ENCODE peak calls at places on chromosomes 1 and 21, in ten cellular contexts. K is heart left ventricle, E is MM.1S, Q is fibroblast of pulmonary artery, D is IMR-90, S is epithelial cell of esophagus, Z is BJ, W is GM12865, F is colonic mucosa, L is body of pancreas. M is an unnamed sample.

GRCh38 chr1:95118019-95118499 is 904 bp downstream of the TLCD4 start:
- DNase-seq in K (peak; percentile 42), E (peak; percentile 9), Q (no peak), D (no peak), S (peak; percentile 4), Z (no peak), W (peak; percentile 21), F (no peak), L (peak; percentile 52), M (no peak)

GRCh38 chr1:38730511-38731397 is 128.8 kb downstream of the RRAGC start:
- DNase-seq in K (no peak), E (no peak), Q (peak; percentile 36), D (peak; percentile 26), S (peak; percentile 97), Z (no peak), W (no peak), F (no peak), L (no peak), M (no peak)

GRCh38 chr21:45530423-45531113 is 11.7 kb downstream of the SLC19A1 start:
- DNase-seq in K (peak; percentile 17), E (no peak), Q (no peak), D (no peak), S (no peak), Z (no peak), W (no peak), F (no peak), L (no peak), M (no peak)

GRCh38 chr1:183881387-183882084 is 76.6 kb downstream of the RGL1 start:
- DNase-seq in K (peak; percentile 76), E (no peak), Q (peak; percentile 98), D (peak; percentile 86), S (peak; percentile 83), Z (peak; percentile 11), W (no peak), F (no peak), L (peak; percentile 75), M (no peak)

GRCh38 chr1:17198476-17199258 is 6.3 kb upstream of the PADI1 start:
- DNase-seq in K (no peak), E (no peak), Q (no peak), D (no peak), S (no peak), Z (no peak), W (no peak), F (no peak), L (no peak), M (peak; percentile 10)

GRCh38 chr21:32747396-32747795 is 19.6 kb upstream of the SYNJ1 start:
- DNase-seq in K (no peak), E (no peak), Q (no peak), D (no peak), S (no peak), Z (no peak), W (no peak), F (no peak), L (no peak), M (no peak)

GRCh38 chr1:34828611-34829010 is 30.9 kb downstream of the SMIM12 start:
- DNase-seq in K (no peak), E (no peak), Q (no peak), D (no peak), S (no peak), Z (no peak), W (no peak), F (no peak), L (no peak), M (no peak)

GRCh38 chr21:14687277-14687642 is 141.1 kb upstream of the SAMSN1 start:
- DNase-seq in K (no peak), E (peak; percentile 50), Q (no peak), D (no peak), S (no peak), Z (no peak), W (peak; percentile 81), F (no peak), L (no peak), M (no peak)

GRCh38 chr1:165696625-165697100 is 1.7 kb downstream of the ALDH9A1 start:
- DNase-seq in K (no peak), E (no peak), Q (peak; percentile 95), D (peak; percentile 89), S (peak; percentile 81), Z (peak; percentile 74), W (no peak), F (peak; percentile 24), L (peak; percentile 39), M (no peak)

GRCh38 chr1:165697491-165697880 is 876 bp downstream of the ALDH9A1 start:
- DNase-seq in K (no peak), E (no peak), Q (no peak), D (no peak), S (peak; percentile 31), Z (no peak), W (no peak), F (no peak), L (no peak), M (no peak)

GRCh38 chr1:165699577-165699976 is 1.2 kb upstream of the ALDH9A1 start:
- DNase-seq in K (no peak), E (no peak), Q (no peak), D (no peak), S (no peak), Z (no peak), W (no peak), F (no peak), L (no peak), M (no peak)

GRCh38 chr1:165695011-165695410 is 3.4 kb downstream of the ALDH9A1 start:
- DNase-seq in K (no peak), E (no peak), Q (no peak), D (no peak), S (no peak), Z (no peak), W (no peak), F (no peak), L (no peak), M (no peak)

DNA sequence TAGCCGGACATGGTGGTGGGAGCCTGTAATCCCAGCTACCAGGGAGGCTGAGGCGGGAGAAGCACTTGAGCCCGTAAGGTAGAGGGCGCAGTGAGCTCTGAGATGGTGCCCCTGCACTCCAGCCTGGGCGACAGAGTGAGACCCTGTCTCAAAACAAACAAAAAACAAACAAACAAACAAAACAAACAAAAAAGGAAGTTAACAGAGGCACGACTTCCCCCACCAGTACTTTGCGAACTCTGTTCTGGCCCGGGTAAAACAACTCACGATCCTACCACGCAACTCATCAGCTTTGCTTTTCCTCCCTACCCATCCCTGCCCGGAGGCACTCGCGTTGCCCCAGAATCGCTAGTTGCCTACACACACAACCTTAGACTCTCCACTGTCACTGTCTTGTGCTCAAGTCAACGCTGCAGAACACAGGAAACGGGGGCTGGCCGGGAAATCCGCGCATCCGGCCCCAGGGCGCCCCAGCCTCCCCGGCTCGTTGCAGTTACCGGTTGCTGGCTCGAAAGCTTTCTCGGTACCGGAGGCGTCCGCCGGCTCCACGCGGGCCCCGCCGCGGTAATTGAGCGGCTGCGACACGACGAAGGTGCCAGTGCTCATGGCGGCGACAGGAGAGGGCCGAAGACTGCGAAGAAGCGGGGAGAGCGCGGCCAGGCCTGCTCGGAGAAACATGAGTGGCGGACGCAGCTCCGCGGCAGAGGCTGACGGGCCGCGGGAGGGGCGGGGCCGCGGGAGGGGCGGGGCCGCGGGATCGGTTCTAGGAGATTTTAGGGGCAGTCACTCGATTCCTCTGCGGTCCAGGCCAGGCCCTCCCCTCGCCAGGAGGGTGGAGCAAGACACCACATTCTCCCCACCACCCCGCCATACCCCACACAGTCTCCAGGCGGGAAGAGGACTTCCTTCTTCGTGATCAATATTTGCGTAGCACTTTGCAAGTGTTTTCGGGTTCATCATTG is at the start of gene ALDH9A1:
- DNase-seq in K (peak; percentile 93), E (peak; percentile 91), Q (peak; percentile 79), D (peak; percentile 76), S (peak; percentile 84), Z (peak; percentile 36), W (peak; percentile 92), F (peak; percentile 92), L (peak; percentile 90), M (peak; percentile 86)
- TF ChIP-seq CTCF in K (peak; percentile 52), E (peak; percentile 51), Q (peak; percentile 34), D (peak; percentile 23), S (peak; percentile 35), Z (peak; percentile 44), W (peak; percentile 20), F (peak; percentile 18), L (peak; percentile 46), M (no peak)

GRCh38 chr21:44301093-44301492 is 1.2 kb downstream of the PFKL start:
- DNase-seq in K (no peak), E (no peak), Q (no peak), D (no peak), S (no peak), Z (no peak), W (no peak), F (peak; percentile 39), L (no peak), M (no peak)

GRCh38 chr21:44304041-44304738 is 4.3 kb downstream of the PFKL start:
- DNase-seq in K (no peak), E (no peak), Q (no peak), D (no peak), S (no peak), Z (no peak), W (no peak), F (no peak), L (no peak), M (no peak)

GRCh38 chr21:44300262-44300959 is 558 bp downstream of the PFKL start:
- DNase-seq in K (peak; percentile 80), E (peak; percentile 80), Q (peak; percentile 41), D (peak; percentile 19), S (peak; percentile 67), Z (no peak), W (peak; percentile 73), F (peak; percentile 85), L (peak; percentile 77), M (peak; percentile 68)

GRCh38 chr21:44303490-44303981 is 3.7 kb downstream of the PFKL start:
- DNase-seq in K (no peak), E (no peak), Q (no peak), D (no peak), S (no peak), Z (no peak), W (no peak), F (peak; percentile 84), L (peak; percentile 56), M (no peak)

DNA sequence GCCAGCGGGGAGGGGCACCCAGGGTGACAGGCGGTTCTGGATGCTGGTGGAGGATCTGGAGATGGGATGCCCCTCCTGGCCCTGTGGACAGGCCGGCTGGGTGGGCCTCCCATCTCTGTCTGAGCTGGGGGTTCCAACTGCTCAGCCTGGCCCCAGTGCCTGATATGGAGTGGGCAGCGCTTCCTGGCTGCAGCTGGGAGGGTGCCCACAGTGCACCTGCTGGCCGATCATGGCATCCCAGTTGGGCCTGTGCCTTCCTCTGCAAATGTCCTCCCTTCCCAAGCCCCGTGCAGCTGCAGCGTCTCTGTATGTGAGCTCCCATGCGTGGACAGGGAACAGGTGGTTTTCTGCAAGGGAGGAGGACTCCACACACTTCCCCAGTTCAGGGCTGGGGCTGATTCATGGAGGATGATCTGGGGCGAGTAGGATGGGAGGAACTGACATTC is 2.1 kb downstream of the PFKL start:
- DNase-seq in K (no peak), E (no peak), Q (no peak), D (no peak), S (peak; percentile 8), Z (no peak), W (no peak), F (peak; percentile 52), L (peak; percentile 62), M (no peak)
- TF ChIP-seq CTCF in K (no peak), E (peak; percentile 7), Q (no peak), D (no peak), S (peak; percentile 21), Z (no peak), W (peak; percentile 4), F (peak; percentile 7), L (peak; percentile 24), M (no peak)

GRCh38 chr1:207981976-207982375 is 71.1 kb upstream of the CD34 start:
- DNase-seq in K (no peak), E (peak; percentile 22), Q (no peak), D (no peak), S (no peak), Z (no peak), W (peak; percentile 30), F (no peak), L (peak; percentile 28), M (no peak)
- TF ChIP-seq CTCF in K (peak; percentile 45), E (peak; percentile 64), Q (peak; percentile 49), D (peak; percentile 33), S (peak; percentile 31), Z (peak; percentile 45), W (peak; percentile 66), F (no peak), L (peak; percentile 34), M (no peak)

GRCh38 chr1:109112652-109113285 is 1.1 kb upstream of the ELAPOR1 start:
- DNase-seq in K (peak; percentile 94), E (peak; percentile 61), Q (peak; percentile 92), D (peak; percentile 85), S (peak; percentile 85), Z (peak; percentile 44), W (peak; percentile 84), F (peak; percentile 97), L (peak; percentile 93), M (peak; percentile 83)

GRCh38 chr1:109109906-109110305 is 4.0 kb upstream of the ELAPOR1 start:
- DNase-seq in K (no peak), E (no peak), Q (no peak), D (no peak), S (no peak), Z (no peak), W (no peak), F (no peak), L (no peak), M (no peak)

GRCh38 chr1:109113787-109114568 is at the start of gene ELAPOR1:
- DNase-seq in K (peak; percentile 50), E (peak; percentile 29), Q (no peak), D (peak; percentile 19), S (peak; percentile 79), Z (no peak), W (peak; percentile 62), F (peak; percentile 91), L (peak; percentile 79), M (peak; percentile 57)

GRCh38 chr1:109111386-109112055 is 2.4 kb upstream of the ELAPOR1 start:
- DNase-seq in K (no peak), E (no peak), Q (no peak), D (no peak), S (peak; percentile 64), Z (no peak), W (no peak), F (no peak), L (no peak), M (no peak)

DNA sequence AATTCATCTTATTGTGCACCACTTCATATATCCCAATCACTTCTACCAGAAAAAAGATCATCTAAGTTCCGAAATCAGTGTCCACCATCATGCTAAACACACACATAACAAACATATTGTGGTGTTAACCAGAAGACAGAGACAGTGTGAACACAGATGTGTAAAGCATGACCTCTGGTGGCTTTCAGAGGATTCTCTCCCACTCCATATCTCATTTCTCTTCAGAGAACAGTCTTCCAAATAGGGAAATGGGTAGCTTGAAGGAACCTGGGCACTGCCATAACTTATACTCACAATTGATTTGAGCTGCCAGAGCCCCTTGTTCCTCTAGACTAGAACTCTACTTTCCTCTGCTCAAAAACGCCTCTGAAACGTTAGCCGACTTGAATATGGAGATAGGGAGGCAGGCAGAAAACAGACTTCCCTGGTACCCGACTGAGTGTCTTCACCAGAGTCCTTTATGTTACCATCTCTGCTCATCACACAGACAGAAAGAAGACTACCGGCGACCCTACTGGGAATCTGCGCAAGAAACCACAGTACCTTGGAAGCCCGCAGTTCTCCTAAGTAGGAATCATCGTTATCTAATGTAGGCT is 1.8 kb upstream of the ELAPOR1 start:
- DNase-seq in K (no peak), E (peak; percentile 17), Q (peak; percentile 47), D (peak; percentile 41), S (peak; percentile 49), Z (no peak), W (peak; percentile 39), F (no peak), L (no peak), M (no peak)
- TF ChIP-seq CTCF in K (peak; percentile 39), E (peak; percentile 34), Q (peak; percentile 27), D (peak; percentile 45), S (peak; percentile 42), Z (peak; percentile 30), W (peak; percentile 31), F (no peak), L (no peak), M (no peak)

M was measured in activated B cell treated with CpG ODN at 0.5 μM for 24 hours.